ENCODE peak calls at places on chromosomes 1 and 21, in six cellular contexts. One of them, this sample, is unnamed.

GRCh38 chr1:16954579-16954978 is 25.8 kb downstream of the MFAP2 start:
- DNase-seq in H1: no peak
- DNase-seq in K562: no peak
- DNase-seq in SK-N-SH: no peak
- DNase-seq in A549: no peak
- DNase-seq in HCT116: no peak
- DNase-seq in this sample: no peak

GRCh38 chr1:11790880-11791715 is 14.7 kb downstream of the MTHFR start:
- DNase-seq in H1: no peak
- DNase-seq in K562: peak
- DNase-seq in SK-N-SH: no peak
- DNase-seq in A549: peak
- DNase-seq in HCT116: peak
- DNase-seq in this sample: no peak

GRCh38 chr1:68347415-68347814 is 102.3 kb downstream of the RPE65 start:
- DNase-seq in H1: no peak
- DNase-seq in K562: no peak
- DNase-seq in SK-N-SH: no peak
- DNase-seq in A549: no peak
- DNase-seq in HCT116: no peak
- DNase-seq in this sample: peak

GRCh38 chr1:61460230-61460629 is 264.7 kb downstream of the TM2D1 start:
- DNase-seq in H1: no peak
- DNase-seq in K562: no peak
- DNase-seq in SK-N-SH: no peak
- DNase-seq in A549: no peak
- DNase-seq in HCT116: no peak
- DNase-seq in this sample: no peak

GRCh38 chr21:42781150-42781980 is 98.0 kb downstream of the WDR4 start:
- DNase-seq in H1: peak
- DNase-seq in K562: no peak
- DNase-seq in SK-N-SH: peak
- DNase-seq in A549: no peak
- DNase-seq in HCT116: no peak
- DNase-seq in this sample: no peak

GRCh38 chr1:11701551-11701961 is 10.0 kb downstream of the DRAXIN start:
- DNase-seq in H1: no peak
- DNase-seq in K562: no peak
- DNase-seq in SK-N-SH: peak
- DNase-seq in A549: no peak
- DNase-seq in HCT116: no peak
- DNase-seq in this sample: no peak

GRCh38 chr1:53669511-53670191 is 69.3 kb downstream of the GLIS1 start:
- DNase-seq in H1: no peak
- DNase-seq in K562: no peak
- DNase-seq in SK-N-SH: peak
- DNase-seq in A549: no peak
- DNase-seq in HCT116: no peak
- DNase-seq in this sample: no peak

GRCh38 chr1:14345925-14346550 is 252.4 kb upstream of the KAZN start:
- DNase-seq in H1: no peak
- DNase-seq in K562: peak
- DNase-seq in SK-N-SH: no peak
- DNase-seq in A549: no peak
- DNase-seq in HCT116: peak
- DNase-seq in this sample: no peak

GRCh38 chr21:45011426-45011825 is 63.0 kb upstream of the ADARB1 start:
- DNase-seq in H1: no peak
- DNase-seq in K562: no peak
- DNase-seq in SK-N-SH: no peak
- DNase-seq in A549: no peak
- DNase-seq in HCT116: no peak
- DNase-seq in this sample: no peak

GRCh38 chr1:211068976-211069375 is 65.0 kb downstream of the KCNH1 start:
- DNase-seq in H1: no peak
- DNase-seq in K562: no peak
- DNase-seq in SK-N-SH: no peak
- DNase-seq in A549: no peak
- DNase-seq in HCT116: no peak
- DNase-seq in this sample: no peak

GRCh38 chr1:155424091-155424490 is 103.4 kb downstream of the RUSC1 start:
- DNase-seq in H1: no peak
- DNase-seq in K562: no peak
- DNase-seq in SK-N-SH: no peak
- DNase-seq in A549: no peak
- DNase-seq in HCT116: no peak
- DNase-seq in this sample: no peak

GRCh38 chr1:12181568-12181967 is 14.8 kb downstream of the TNFRSF1B start:
- DNase-seq in H1: no peak
- DNase-seq in K562: no peak
- DNase-seq in SK-N-SH: no peak
- DNase-seq in A549: no peak
- DNase-seq in HCT116: no peak
- DNase-seq in this sample: no peak

DNA sequence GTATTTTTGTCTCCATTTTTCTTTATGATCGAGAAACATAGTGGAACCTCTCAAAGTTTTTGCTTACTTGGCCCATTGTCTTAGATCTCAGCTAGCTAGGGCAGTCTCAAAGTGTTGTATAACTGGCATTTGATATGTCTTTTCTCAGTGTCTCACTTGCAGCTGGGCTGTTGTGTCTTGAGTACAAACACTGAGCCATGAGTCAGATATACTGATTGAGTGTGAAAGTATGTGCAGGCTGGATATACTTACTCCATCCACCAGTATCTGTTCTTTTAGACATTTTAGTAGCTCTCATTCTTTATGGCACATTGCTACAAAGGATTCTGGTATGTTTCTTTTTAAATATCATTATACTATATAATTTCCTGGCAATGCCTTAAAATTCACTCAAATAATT is 14.3 kb upstream of the GPR52 start:
- DNase-seq in H1: no peak
- DNase-seq in K562: no peak
- DNase-seq in SK-N-SH: no peak
- DNase-seq in A549: no peak
- DNase-seq in HCT116: no peak
- DNase-seq in this sample: no peak
- TF ChIP-seq MAX in H1: no peak
- TF ChIP-seq MAX in K562: no peak
- TF ChIP-seq MAX in SK-N-SH: no peak
- TF ChIP-seq MAX in A549: no peak
- TF ChIP-seq MAX in HCT116: no peak
- TF ChIP-seq MAX in this sample: no peak

DNA sequence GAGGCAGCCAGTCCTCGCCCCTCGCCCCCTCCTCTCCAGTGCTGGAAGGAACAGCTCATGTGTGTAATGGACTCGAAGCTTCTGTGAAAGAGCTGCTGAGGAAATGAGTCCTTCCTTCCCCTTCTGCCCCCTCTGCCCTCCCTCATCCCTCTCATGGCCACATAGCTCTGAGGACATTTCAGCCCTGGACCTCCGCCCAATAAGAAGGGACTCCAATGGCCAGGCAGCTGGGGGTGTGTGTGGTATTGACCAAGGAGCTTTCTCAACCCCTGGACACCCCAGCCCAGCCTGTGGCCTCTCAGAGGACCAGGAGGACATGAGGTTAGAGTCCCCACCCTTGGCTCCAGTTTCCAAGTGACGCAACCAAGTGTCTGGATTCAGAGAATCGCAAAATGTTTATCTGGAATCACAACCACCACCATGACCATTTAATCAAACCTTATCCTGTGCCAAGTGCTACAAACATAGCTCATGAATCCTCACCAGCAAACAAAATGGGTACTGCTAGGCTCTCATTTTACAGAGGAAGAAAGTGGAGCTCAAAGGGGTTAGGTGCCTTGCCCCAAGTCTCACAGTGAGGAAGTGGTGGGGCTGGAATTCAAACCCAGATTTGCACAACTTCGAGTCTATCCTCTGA is 47.8 kb upstream of the ECE1 start:
- DNase-seq in H1: no peak
- DNase-seq in K562: no peak
- DNase-seq in SK-N-SH: no peak
- DNase-seq in A549: no peak
- DNase-seq in HCT116: no peak
- DNase-seq in this sample: peak
- TF ChIP-seq MAX in H1: no peak
- TF ChIP-seq MAX in K562: no peak
- TF ChIP-seq MAX in SK-N-SH: no peak
- TF ChIP-seq MAX in A549: no peak
- TF ChIP-seq MAX in HCT116: no peak
- TF ChIP-seq MAX in this sample: no peak

DNA sequence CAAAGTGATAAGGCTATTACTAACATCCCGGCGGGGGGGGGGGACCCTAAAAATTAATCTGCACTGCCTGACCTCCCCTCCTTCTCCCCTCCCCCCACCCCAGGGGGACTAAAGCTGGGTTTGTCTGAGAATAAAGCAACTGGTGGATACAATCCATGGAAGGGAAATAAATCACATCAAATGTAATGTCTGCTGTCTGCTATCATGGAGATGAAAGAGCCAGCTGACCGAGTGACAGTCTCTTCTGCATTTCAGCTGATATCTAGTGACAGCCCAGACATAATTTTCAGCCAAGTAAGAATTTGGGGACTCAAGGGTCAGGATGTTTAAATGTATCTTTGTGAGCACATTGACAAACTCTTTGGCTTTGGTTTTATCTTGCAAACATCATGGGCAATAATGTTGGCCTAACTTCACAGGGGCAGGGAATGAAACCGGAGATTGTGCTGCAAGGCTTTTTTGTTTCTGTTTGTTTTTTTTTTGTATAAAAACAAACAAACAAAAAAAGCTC is 44.6 kb downstream of the HTR6 start:
- DNase-seq in H1: no peak
- DNase-seq in K562: no peak
- DNase-seq in SK-N-SH: no peak
- DNase-seq in A549: no peak
- DNase-seq in HCT116: no peak
- DNase-seq in this sample: no peak
- TF ChIP-seq MAX in H1: no peak
- TF ChIP-seq MAX in K562: no peak
- TF ChIP-seq MAX in SK-N-SH: no peak
- TF ChIP-seq MAX in A549: no peak
- TF ChIP-seq MAX in HCT116: no peak
- TF ChIP-seq MAX in this sample: no peak

GRCh38 chr1:241485554-241485992 is 34.0 kb downstream of the FH start:
- DNase-seq in H1: no peak
- DNase-seq in K562: peak
- DNase-seq in SK-N-SH: peak
- DNase-seq in A549: peak
- DNase-seq in HCT116: peak
- DNase-seq in this sample: peak
- TF ChIP-seq MAX in H1: peak
- TF ChIP-seq MAX in K562: no peak
- TF ChIP-seq MAX in SK-N-SH: no peak
- TF ChIP-seq MAX in A549: no peak
- TF ChIP-seq MAX in HCT116: no peak
- TF ChIP-seq MAX in this sample: no peak

This sample was measured in NB4.